ENCODE peak calls at places on chromosomes 12 and 14, in six cellular contexts. M is NCI-H2171; Q is choroid plexus epithelial cell; G is left cardiac atrium; R is GOT3; U is CD4-positive, alpha-beta T cell. C is an unnamed sample.

GRCh38 chr12:124416516-124417395 is 121.9 kb downstream of the RFLNA start:
- DNase-seq in M (no peak), Q (no peak), G (no peak), R (no peak), U (no peak), C (no peak)

GRCh38 chr12:43578782-43579181 is 26.8 kb upstream of the ADAMTS20 start:
- DNase-seq in M (no peak), Q (peak), G (no peak), R (no peak), U (no peak), C (no peak)

GRCh38 chr12:126551882-126552281 is 1486.6 kb downstream of the AACS start:
- DNase-seq in M (no peak), Q (no peak), G (no peak), R (no peak), U (no peak), C (no peak)

GRCh38 chr14:49991491-49991890 is 98.6 kb downstream of the ARF6 start:
- DNase-seq in M (no peak), Q (no peak), G (no peak), R (no peak), U (no peak), C (no peak)

GRCh38 chr12:127054531-127054930 is 1212.4 kb upstream of the TMEM132C start:
- DNase-seq in M (no peak), Q (peak), G (no peak), R (no peak), U (no peak), C (no peak)

GRCh38 chr12:3152892-3153291 is 75.7 kb downstream of the TSPAN9 start:
- DNase-seq in M (no peak), Q (no peak), G (no peak), R (no peak), U (no peak), C (no peak)

GRCh38 chr14:32495435-32495734 is 166.3 kb downstream of the AKAP6 start:
- DNase-seq in M (no peak), Q (no peak), G (no peak), R (no peak), U (no peak), C (no peak)

GRCh38 chr14:61537567-61538463 is 157.5 kb upstream of the HIF1A start:
- DNase-seq in M (peak), Q (peak), G (no peak), R (no peak), U (no peak), C (no peak)

GRCh38 chr14:93937519-93937918 is 10.4 kb downstream of the FAM181A start:
- DNase-seq in M (peak), Q (no peak), G (no peak), R (no peak), U (no peak), C (no peak)